ENCODE peak calls at places on chromosomes 13 and 19, in four cellular contexts. P is ovary, T is psoas muscle, Y is endothelial cell of umbilical vein. L is an unnamed sample. For H3K4me1 and H3K36me3, the result is how much of the 10 kb centered on the place peaks cover.

GRCh38 chr13:36548129-36548528 is 115.8 kb downstream of the CCNA1 start:
- DNase-seq in P (no peak), T (no peak), Y (no peak), L (peak)

GRCh38 chr19:56133858-56134654 is 7.0 kb upstream of the ZNF444 start:
- DNase-seq in P (no peak), T (no peak), Y (no peak), L (no peak)

GRCh38 chr13:44273991-44274810 is 99.4 kb upstream of the SERP2 start:
- DNase-seq in P (no peak), T (no peak), Y (peak), L (no peak)

GRCh38 chr19:23075031-23075733 is 41.6 kb upstream of the ZNF730 start:
- DNase-seq in P (peak), T (peak), Y (peak), L (peak)

GRCh38 chr13:71871180-71871754 is 4.3 kb upstream of the DACH1 start:
- DNase-seq in P (no peak), T (no peak), Y (no peak), L (no peak)

GRCh38 chr13:42707596-42707995 is 73.8 kb upstream of the FAM216B start:
- DNase-seq in P (no peak), T (no peak), Y (no peak), L (no peak)

GRCh38 chr13:106118996-106119395 is 416.5 kb downstream of the EFNB2 start:
- DNase-seq in P (no peak), T (no peak), Y (peak), L (no peak)

GRCh38 chr13:23985060-23985459 is 87.8 kb upstream of the C1QTNF9B start:
- DNase-seq in P (no peak), T (no peak), Y (no peak), L (no peak)

GRCh38 chr19:12126707-12127106 is 13.4 kb downstream of the ZNF20 start:
- DNase-seq in P (no peak), T (no peak), Y (no peak), L (no peak)

GRCh38 chr19:18308051-18308947 is 14.6 kb downstream of the LSM4 start:
- DNase-seq in P (no peak), T (no peak), Y (no peak), L (no peak)

GRCh38 chr13:70941454-70941853 is 833.2 kb upstream of the KLHL1 start:
- DNase-seq in P (no peak), T (no peak), Y (no peak), L (no peak)

GRCh38 chr19:34276614-34277013 is 22.3 kb downstream of the GARRE1 start:
- DNase-seq in P (no peak), T (no peak), Y (peak), L (no peak)

GRCh38 chr13:110062077-110062776 is 244.7 kb downstream of the COL4A1 start:
- DNase-seq in P (no peak), T (peak), Y (no peak), L (peak)

GRCh38 chr19:45667620-45668341 is at the start of gene GIPR:
- DNase-seq in P (no peak), T (no peak), Y (no peak), L (peak)

GRCh38 chr13:20174656-20175405 is 14.0 kb upstream of the GJA3 start:
- DNase-seq in P (peak), T (peak), Y (peak), L (peak)

GRCh38 chr13:50334092-50334778 is 319.0 kb downstream of the KCNRG start:
- DNase-seq in P (no peak), T (no peak), Y (peak), L (no peak)

GRCh38 chr19:17753976-17754375 is 2.7 kb downstream of the FCHO1 start:
- DNase-seq in P (no peak), T (no peak), Y (no peak), L (no peak)

GRCh38 chr13:71863249-71863648 is 3.8 kb downstream of the DACH1 start:
- DNase-seq in P (no peak), T (no peak), Y (peak), L (no peak)

GRCh38 chr13:52845766-52846566 is 2.5 kb downstream of the PCDH8 start:
- DNase-seq in P (no peak), T (peak), Y (peak), L (peak)

GRCh38 chr13:74675185-74675584 is 541.0 kb upstream of the KLF12 start:
- DNase-seq in P (no peak), T (no peak), Y (no peak), L (no peak)

GRCh38 chr19:31451686-31452325 is 102.6 kb upstream of the TSHZ3 start:
- DNase-seq in P (no peak), T (no peak), Y (no peak), L (no peak)

GRCh38 chr19:47032171-47032811 is 12.7 kb downstream of the NPAS1 start:
- DNase-seq in P (no peak), T (no peak), Y (peak), L (no peak)

GRCh38 chr19:32396046-32396652 is 9.4 kb upstream of the DPY19L3 start:
- DNase-seq in P (no peak), T (no peak), Y (no peak), L (no peak)

GRCh38 chr19:33953592-33953991 is 156.9 kb downstream of the KCTD15 start:
- DNase-seq in P (no peak), T (no peak), Y (peak), L (no peak)

GRCh38 chr13:50891206-50891605 is 18.4 kb upstream of the RNASEH2B start:
- DNase-seq in P (no peak), T (no peak), Y (no peak), L (no peak)

GRCh38 chr19:52735734-52736133 is 890 bp upstream of the ZNF611 start:
- DNase-seq in P (peak), T (peak), Y (peak), L (peak)

GRCh38 chr19:8489591-8490394 is 12.6 kb downstream of the PRAM1 start:
- DNase-seq in P (no peak), T (no peak), Y (no peak), L (no peak)

GRCh38 chr19:12626958-12627357 is 16.2 kb downstream of the ZNF791 start:
- DNase-seq in P (no peak), T (no peak), Y (no peak), L (no peak)

GRCh38 chr13:37995052-37995451 is 125.5 kb upstream of the TRPC4 start:
- DNase-seq in P (no peak), T (no peak), Y (no peak), L (no peak)
- TF ChIP-seq CTCF in P (no peak), T (no peak), Y (no peak), L (no peak)

GRCh38 chr19:1267441-1268391 is 1.4 kb upstream of the CIRBP start:
- DNase-seq in P (peak), T (peak), Y (no peak), L (no peak)
- H3K4me1 ChIP-seq in P (under half), T (half or more), Y (under half), L (half or more)

GRCh38 chr13:98879127-98879520 is 98.7 kb downstream of the DOCK9 start:
- DNase-seq in P (no peak), T (no peak), Y (no peak), L (no peak)

GRCh38 chr13:98879965-98880364 is 97.9 kb downstream of the DOCK9 start:
- DNase-seq in P (no peak), T (peak), Y (no peak), L (no peak)

GRCh38 chr13:98877466-98877865 is 100.4 kb downstream of the DOCK9 start:
- DNase-seq in P (no peak), T (no peak), Y (no peak), L (no peak)

GRCh38 chr13:98878421-98879126 is 99.3 kb downstream of the DOCK9 start:
- DNase-seq in P (no peak), T (no peak), Y (no peak), L (no peak)

DNA sequence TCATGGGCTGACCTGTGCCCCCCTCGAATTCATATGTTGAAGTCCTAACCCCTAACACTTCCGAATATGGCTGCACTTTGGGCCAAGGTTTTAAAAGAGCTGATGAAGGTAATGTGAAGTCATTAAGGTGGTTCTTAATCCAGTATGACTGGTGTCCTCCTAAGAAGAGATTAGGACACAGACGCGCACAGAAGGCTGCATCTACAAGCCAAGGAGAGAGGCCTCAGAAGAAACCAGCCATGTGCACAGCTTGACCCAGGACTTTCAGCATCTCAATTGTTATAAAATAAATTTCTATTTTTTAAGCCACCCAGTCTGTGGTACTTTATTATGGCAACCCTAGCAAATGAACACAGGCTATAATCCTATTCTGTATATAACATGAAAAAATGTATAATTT is 99.9 kb downstream of the DOCK9 start:
- DNase-seq in P (no peak), T (no peak), Y (no peak), L (no peak)
- H3K36me3 ChIP-seq in P (under half), T (half or more), Y (half or more), L (half or more)

DNA sequence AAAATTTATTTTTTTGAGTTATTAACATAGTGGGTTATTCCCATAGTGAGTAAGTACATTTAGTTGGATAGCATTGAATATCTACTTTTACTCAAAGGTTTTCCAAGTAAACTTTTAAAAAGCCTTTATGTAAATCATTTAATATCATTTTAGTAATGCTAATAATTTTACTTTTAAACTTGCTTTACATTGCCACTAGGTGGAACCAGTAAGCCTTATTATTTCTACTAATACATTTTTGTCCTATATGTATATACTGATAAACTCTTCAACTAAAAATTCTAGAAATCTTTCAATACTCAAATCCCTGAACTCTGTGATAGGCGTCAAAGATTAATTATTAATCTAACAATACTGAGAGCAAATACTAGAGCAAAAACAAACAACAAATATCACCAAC is 1709.2 kb upstream of the PCDH20 start:
- DNase-seq in P (no peak), T (no peak), Y (peak), L (no peak)
- TF ChIP-seq CTCF in P (no peak), T (peak), Y (no peak), L (peak)

GRCh38 chr19:19384486-19384885 is 21.0 kb upstream of the GATAD2A start:
- DNase-seq in P (no peak), T (no peak), Y (no peak), L (no peak)

GRCh38 chr19:19382118-19382517 is 23.4 kb upstream of the GATAD2A start:
- DNase-seq in P (no peak), T (no peak), Y (no peak), L (no peak)

GRCh38 chr19:19381007-19381926 is 24.2 kb upstream of the GATAD2A start:
- DNase-seq in P (no peak), T (no peak), Y (no peak), L (no peak)

GRCh38 chr19:19385131-19385899 is 20.2 kb upstream of the GATAD2A start:
- DNase-seq in P (peak), T (peak), Y (peak), L (peak)

DNA sequence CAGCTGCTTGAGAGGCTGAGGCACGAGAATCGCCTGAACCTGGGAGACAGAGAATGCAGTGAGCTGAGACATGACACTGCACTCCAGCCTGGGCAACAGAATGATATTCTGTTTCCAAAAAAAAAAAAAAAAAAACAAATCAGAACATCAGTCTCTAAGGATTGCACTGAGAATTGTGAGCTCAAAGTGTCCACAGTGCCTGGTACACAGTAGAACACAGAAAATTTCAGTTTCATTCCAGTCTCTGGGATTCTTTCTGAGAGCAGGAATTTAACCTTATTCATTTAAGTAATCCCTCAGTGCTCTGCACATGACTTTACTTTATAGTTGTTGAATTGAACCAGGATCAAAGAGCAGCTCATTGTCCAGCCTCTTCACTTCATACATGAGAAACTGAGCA is 25.9 kb upstream of the GATAD2A start:
- DNase-seq in P (no peak), T (no peak), Y (no peak), L (no peak)
- H3K4me1 ChIP-seq in P (under half), T (under half), Y (under half), L (under half)

DNA sequence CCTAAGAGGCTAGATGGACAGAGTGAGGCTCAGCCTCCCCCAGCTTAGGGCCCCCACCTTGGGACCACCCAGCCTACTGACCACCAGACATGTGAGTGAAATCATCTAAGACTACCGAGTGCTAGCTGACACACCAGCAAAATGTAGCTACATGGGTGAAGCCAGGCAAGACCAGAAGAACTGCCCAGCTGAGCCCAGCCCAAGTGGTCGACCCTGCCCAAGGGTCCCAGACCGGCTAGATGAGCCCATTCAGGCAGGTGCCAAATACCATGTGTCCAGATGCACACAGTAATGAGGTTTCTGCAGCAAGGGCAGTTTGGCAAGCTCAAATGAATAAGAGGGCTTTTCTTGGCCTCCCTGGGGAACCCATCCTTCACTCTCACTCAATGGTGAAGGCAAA is 56.6 kb downstream of the ZNF557 start:
- DNase-seq in P (no peak), T (no peak), Y (no peak), L (no peak)
- H3K36me3 ChIP-seq in P (under half), T (half or more), Y (under half), L (half or more)

DNA sequence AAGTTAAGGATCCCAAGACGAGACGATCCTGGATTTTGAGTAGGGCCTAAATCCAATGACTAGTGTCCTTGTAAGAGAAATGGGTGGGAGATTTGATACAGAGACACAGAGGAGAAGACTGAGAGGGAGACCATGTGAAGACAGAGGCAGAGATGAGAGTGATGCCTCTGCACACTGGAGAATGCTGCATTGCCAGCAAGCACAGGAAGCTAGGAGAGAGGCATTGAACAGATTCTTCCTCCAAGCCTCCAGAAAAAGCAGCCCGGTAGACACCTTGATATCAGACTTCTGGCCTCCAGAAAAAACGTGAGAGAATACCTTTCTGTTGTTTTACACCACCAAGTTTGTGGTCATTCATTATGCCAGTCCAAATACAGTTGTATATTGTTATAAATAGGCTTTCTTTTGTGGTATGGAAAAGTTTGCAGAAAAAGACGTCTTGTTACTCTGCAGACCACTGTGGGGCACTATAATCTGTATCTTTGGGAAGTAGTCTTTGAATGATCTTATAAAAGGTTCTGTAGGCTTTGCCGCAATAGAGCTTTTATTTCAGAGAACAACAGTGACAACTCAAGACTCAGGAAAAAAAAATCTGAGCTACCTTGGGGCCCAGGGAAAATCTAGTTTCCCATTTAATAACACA is 17.9 kb upstream of the RFC3 start:
- DNase-seq in P (no peak), T (no peak), Y (peak), L (no peak)
- TF ChIP-seq CTCF in P (no peak), T (peak), Y (peak), L (peak)

L was measured in left ventricle myocardium inferior.